ENCODE peak calls at places on chromosomes 4 and X, in six cellular contexts. N is HFF-Myc, D is NCI-H1092 treated with DMSO at 0.1 percent for 48 hours, P is hypothalamus, R is heart right ventricle, G is GM23338. W is an unnamed sample.

GRCh38 chr4:2071252-2071911 is 12.3 kb downstream of the NAT8L start:
- DNase-seq in N (no peak), D (no peak), P (no peak), R (no peak), G (no peak), W (peak; percentile 67)

GRCh38 chr4:98905834-98906233 is 23.1 kb downstream of the EIF4E start:
- DNase-seq in N (no peak), D (no peak), P (no peak), R (no peak), G (no peak), W (no peak)

GRCh38 chrX:104922206-104922621 is 298.3 kb downstream of the TEX13A start:
- DNase-seq in N (peak; percentile 12), D (peak; percentile 62), P (peak; percentile 1), R (peak; percentile 13), G (peak; percentile 69), W (peak; percentile 5)

GRCh38 chrX:130028196-130028595 is 45.8 kb downstream of the BCORL1 start:
- DNase-seq in N (no peak), D (no peak), P (peak; percentile 1), R (peak; percentile 34), G (peak; percentile 36), W (no peak)

GRCh38 chrX:20217279-20217678 is 49.4 kb downstream of the RPS6KA3 start:
- DNase-seq in N (peak; percentile 24), D (no peak), P (no peak), R (no peak), G (no peak), W (no peak)

GRCh38 chrX:56800801-56801200 is 71.8 kb downstream of the NBDY start:
- DNase-seq in N (no peak), D (no peak), P (no peak), R (no peak), G (no peak), W (no peak)

GRCh38 chr4:3422241-3422801 is 19.4 kb upstream of the HGFAC start:
- DNase-seq in N (no peak), D (no peak), P (no peak), R (peak; percentile 8), G (no peak), W (no peak)

GRCh38 chr4:8340721-8341680 is 71.4 kb downstream of the HTRA3 start:
- DNase-seq in N (no peak), D (no peak), P (peak; percentile 28), R (peak; percentile 86), G (no peak), W (peak; percentile 52)

GRCh38 chr4:186553717-186554116 is 1.6 kb downstream of the MTNR1A start:
- DNase-seq in N (no peak), D (no peak), P (no peak), R (no peak), G (peak; percentile 63), W (no peak)

GRCh38 chr4:141686146-141686775 is 49.9 kb downstream of the IL15 start:
- DNase-seq in N (peak; percentile 24), D (peak; percentile 4), P (no peak), R (no peak), G (no peak), W (no peak)

GRCh38 chr4:101501421-101501820 is 154.1 kb upstream of the PPP3CA start:
- DNase-seq in N (no peak), D (no peak), P (no peak), R (no peak), G (no peak), W (no peak)

GRCh38 chr4:152983774-152984411 is 47.8 kb downstream of the FHDC1 start:
- DNase-seq in N (no peak), D (no peak), P (peak; percentile 24), R (no peak), G (no peak), W (no peak)

GRCh38 chrX:131917588-131917987 is 105.5 kb upstream of the STK26 start:
- DNase-seq in N (no peak), D (no peak), P (no peak), R (no peak), G (no peak), W (no peak)

GRCh38 chr4:169115897-169116254 is 105.8 kb upstream of the CBR4 start:
- DNase-seq in N (peak; percentile 67), D (no peak), P (peak; percentile 52), R (no peak), G (peak; percentile 27), W (no peak)

GRCh38 chr4:56139241-56139827 is 190.6 kb downstream of the CEP135 start:
- DNase-seq in N (no peak), D (no peak), P (no peak), R (no peak), G (no peak), W (no peak)

GRCh38 chrX:87727615-87728014 is 210.0 kb downstream of the KLHL4 start:
- DNase-seq in N (no peak), D (no peak), P (no peak), R (no peak), G (no peak), W (no peak)

GRCh38 chr4:94757192-94758140 is at the start of gene BMPR1B:
- DNase-seq in N (no peak), D (no peak), P (peak; percentile 5), R (no peak), G (peak; percentile 60), W (peak; percentile 9)

GRCh38 chr4:54498661-54499111 is 159.1 kb upstream of the KIT start:
- DNase-seq in N (no peak), D (no peak), P (no peak), R (no peak), G (peak; percentile 8), W (no peak)

GRCh38 chr4:74418063-74418670 is 26.8 kb upstream of the AREG start:
- DNase-seq in N (peak; percentile 78), D (no peak), P (no peak), R (no peak), G (no peak), W (no peak)

GRCh38 chr4:167885071-167885470 is 207.3 kb upstream of the ANXA10 start:
- DNase-seq in N (no peak), D (no peak), P (no peak), R (no peak), G (no peak), W (no peak)

GRCh38 chr4:100361336-100361735 is 156.5 kb downstream of the EMCN start:
- DNase-seq in N (no peak), D (no peak), P (no peak), R (no peak), G (no peak), W (no peak)

GRCh38 chr4:58936436-58936835 is 1826.3 kb upstream of the IGFBP7 start:
- DNase-seq in N (no peak), D (no peak), P (no peak), R (no peak), G (no peak), W (no peak)

GRCh38 chrX:143853488-143853887 is 30.4 kb upstream of the UBE2NL start:
- DNase-seq in N (no peak), D (no peak), P (no peak), R (no peak), G (no peak), W (no peak)

GRCh38 chr4:3369781-3370660 is 71.7 kb upstream of the HGFAC start:
- DNase-seq in N (peak; percentile 52), D (peak; percentile 76), P (peak; percentile 58), R (peak; percentile 71), G (peak; percentile 89), W (no peak)

GRCh38 chr4:1381944-1382541 is 24.2 kb downstream of the NKX1-1 start:
- DNase-seq in N (no peak), D (no peak), P (no peak), R (peak; percentile 4), G (no peak), W (no peak)

GRCh38 chr4:142473960-142474338 is 372.2 kb downstream of the INPP4B start:
- DNase-seq in N (no peak), D (no peak), P (no peak), R (no peak), G (no peak), W (no peak)

GRCh38 chr4:1242506-1243450 is 6.2 kb downstream of the CTBP1 start:
- DNase-seq in N (no peak), D (no peak), P (no peak), R (peak; percentile 3), G (no peak), W (no peak)

GRCh38 chrX:35380808-35381700 is 417.1 kb upstream of the MAGEB16 start:
- DNase-seq in N (no peak), D (peak; percentile 3), P (no peak), R (no peak), G (peak; percentile 53), W (no peak)

GRCh38 chrX:7109838-7110793 is 37.4 kb upstream of the STS start:
- DNase-seq in N (no peak), D (no peak), P (no peak), R (no peak), G (no peak), W (no peak)

GRCh38 chr4:17168571-17168970 is 270.1 kb upstream of the LDB2 start:
- DNase-seq in N (peak; percentile 51), D (no peak), P (no peak), R (no peak), G (peak; percentile 52), W (no peak)

GRCh38 chrX:2627272-2627867 is 63.7 kb upstream of the CD99 start:
- DNase-seq in N (peak; percentile 15), D (no peak), P (no peak), R (no peak), G (peak; percentile 82), W (no peak)

GRCh38 chr4:139834210-139834609 is 168.6 kb downstream of the MGST2 start:
- DNase-seq in N (no peak), D (peak; percentile 67), P (no peak), R (no peak), G (peak; percentile 67), W (no peak)

GRCh38 chrX:123975180-123975579 is 13.7 kb downstream of the STAG2 start:
- DNase-seq in N (no peak), D (no peak), P (no peak), R (no peak), G (no peak), W (no peak)

GRCh38 chr4:145945431-145946155 is 7.0 kb upstream of the ZNF827 start:
- DNase-seq in N (no peak), D (no peak), P (no peak), R (no peak), G (no peak), W (no peak)

GRCh38 chr4:26021417-26022345 is 107.7 kb downstream of the SMIM20 start:
- DNase-seq in N (no peak), D (peak; percentile 22), P (no peak), R (no peak), G (no peak), W (no peak)

GRCh38 chr4:57064811-57065711 is 45.1 kb downstream of the IGFBP7 start:
- DNase-seq in N (peak; percentile 71), D (no peak), P (no peak), R (peak; percentile 59), G (no peak), W (no peak)

GRCh38 chr4:112523764-112524505 is 8.0 kb upstream of the NEUROG2 start:
- DNase-seq in N (no peak), D (peak; percentile 81), P (no peak), R (peak; percentile 65), G (peak; percentile 96), W (no peak)

GRCh38 chr4:168335621-168336020 is 17.1 kb upstream of the DDX60 start:
- DNase-seq in N (no peak), D (no peak), P (no peak), R (no peak), G (no peak), W (no peak)

W was measured in amygdala.